ENCODE peak calls at places on chromosome 16, in nine cellular contexts. One of them, this sample, is unnamed. For H3K4me1, the result is how much of the 10 kb centered on the place peaks cover.

GRCh38 chr16:66517586-66518263 is 32.2 kb downstream of the TK2 start:
- DNase-seq in fibroblast of lung: no peak
- DNase-seq in trophoblast cell: no peak
- DNase-seq in body of pancreas: no peak
- DNase-seq in SJSA1: peak
- DNase-seq in heart right ventricle: no peak
- DNase-seq in psoas muscle: peak
- DNase-seq in tibial nerve: no peak
- DNase-seq in CD4-positive, alpha-beta memory T cell: no peak
- DNase-seq in this sample: no peak

GRCh38 chr16:27950488-27950887 is 113.0 kb downstream of the GSG1L start:
- DNase-seq in fibroblast of lung: no peak
- DNase-seq in trophoblast cell: no peak
- DNase-seq in body of pancreas: no peak
- DNase-seq in SJSA1: no peak
- DNase-seq in heart right ventricle: no peak
- DNase-seq in psoas muscle: no peak
- DNase-seq in tibial nerve: no peak
- DNase-seq in CD4-positive, alpha-beta memory T cell: no peak
- DNase-seq in this sample: no peak

GRCh38 chr16:87856796-87857228 is 12.5 kb downstream of the SLC7A5 start:
- DNase-seq in fibroblast of lung: no peak
- DNase-seq in trophoblast cell: no peak
- DNase-seq in body of pancreas: no peak
- DNase-seq in SJSA1: no peak
- DNase-seq in heart right ventricle: no peak
- DNase-seq in psoas muscle: peak
- DNase-seq in tibial nerve: no peak
- DNase-seq in CD4-positive, alpha-beta memory T cell: no peak
- DNase-seq in this sample: no peak

GRCh38 chr16:84754353-84754856 is 54.6 kb downstream of the USP10 start:
- DNase-seq in fibroblast of lung: peak
- DNase-seq in trophoblast cell: peak
- DNase-seq in body of pancreas: peak
- DNase-seq in SJSA1: peak
- DNase-seq in heart right ventricle: peak
- DNase-seq in psoas muscle: peak
- DNase-seq in tibial nerve: peak
- DNase-seq in CD4-positive, alpha-beta memory T cell: peak
- DNase-seq in this sample: peak

GRCh38 chr16:6644916-6645315 is 687.7 kb upstream of the RBFOX1 start:
- DNase-seq in fibroblast of lung: no peak
- DNase-seq in trophoblast cell: no peak
- DNase-seq in body of pancreas: no peak
- DNase-seq in SJSA1: no peak
- DNase-seq in heart right ventricle: no peak
- DNase-seq in psoas muscle: no peak
- DNase-seq in tibial nerve: no peak
- DNase-seq in CD4-positive, alpha-beta memory T cell: no peak
- DNase-seq in this sample: no peak

GRCh38 chr16:907361-907760 is 63.4 kb downstream of the LMF1 start:
- DNase-seq in fibroblast of lung: no peak
- DNase-seq in trophoblast cell: no peak
- DNase-seq in body of pancreas: no peak
- DNase-seq in SJSA1: no peak
- DNase-seq in heart right ventricle: no peak
- DNase-seq in psoas muscle: peak
- DNase-seq in tibial nerve: no peak
- DNase-seq in CD4-positive, alpha-beta memory T cell: no peak
- DNase-seq in this sample: no peak

GRCh38 chr16:28208824-28209223 is 2.9 kb downstream of the XPO6 start:
- DNase-seq in fibroblast of lung: no peak
- DNase-seq in trophoblast cell: no peak
- DNase-seq in body of pancreas: no peak
- DNase-seq in SJSA1: no peak
- DNase-seq in heart right ventricle: no peak
- DNase-seq in psoas muscle: no peak
- DNase-seq in tibial nerve: no peak
- DNase-seq in CD4-positive, alpha-beta memory T cell: no peak
- DNase-seq in this sample: no peak

GRCh38 chr16:21060027-21060510 is 90.6 kb downstream of the DNAH3 start:
- DNase-seq in fibroblast of lung: no peak
- DNase-seq in trophoblast cell: no peak
- DNase-seq in body of pancreas: no peak
- DNase-seq in SJSA1: no peak
- DNase-seq in heart right ventricle: no peak
- DNase-seq in psoas muscle: no peak
- DNase-seq in tibial nerve: no peak
- DNase-seq in CD4-positive, alpha-beta memory T cell: no peak
- DNase-seq in this sample: no peak

GRCh38 chr16:1772908-1773702 is at the start of gene MRPS34:
- DNase-seq in fibroblast of lung: peak
- DNase-seq in trophoblast cell: peak
- DNase-seq in body of pancreas: peak
- DNase-seq in SJSA1: peak
- DNase-seq in heart right ventricle: peak
- DNase-seq in psoas muscle: peak
- DNase-seq in tibial nerve: peak
- DNase-seq in CD4-positive, alpha-beta memory T cell: peak
- DNase-seq in this sample: peak

GRCh38 chr16:69131167-69131748 is 1.1 kb downstream of the CHTF8 start:
- DNase-seq in fibroblast of lung: peak
- DNase-seq in trophoblast cell: no peak
- DNase-seq in body of pancreas: peak
- DNase-seq in SJSA1: no peak
- DNase-seq in heart right ventricle: peak
- DNase-seq in psoas muscle: no peak
- DNase-seq in tibial nerve: no peak
- DNase-seq in CD4-positive, alpha-beta memory T cell: no peak
- DNase-seq in this sample: no peak

GRCh38 chr16:85350973-85351372 is 238.7 kb upstream of the CIBAR2 start:
- DNase-seq in fibroblast of lung: peak
- DNase-seq in trophoblast cell: no peak
- DNase-seq in body of pancreas: peak
- DNase-seq in SJSA1: peak
- DNase-seq in heart right ventricle: peak
- DNase-seq in psoas muscle: peak
- DNase-seq in tibial nerve: peak
- DNase-seq in CD4-positive, alpha-beta memory T cell: no peak
- DNase-seq in this sample: peak

DNA sequence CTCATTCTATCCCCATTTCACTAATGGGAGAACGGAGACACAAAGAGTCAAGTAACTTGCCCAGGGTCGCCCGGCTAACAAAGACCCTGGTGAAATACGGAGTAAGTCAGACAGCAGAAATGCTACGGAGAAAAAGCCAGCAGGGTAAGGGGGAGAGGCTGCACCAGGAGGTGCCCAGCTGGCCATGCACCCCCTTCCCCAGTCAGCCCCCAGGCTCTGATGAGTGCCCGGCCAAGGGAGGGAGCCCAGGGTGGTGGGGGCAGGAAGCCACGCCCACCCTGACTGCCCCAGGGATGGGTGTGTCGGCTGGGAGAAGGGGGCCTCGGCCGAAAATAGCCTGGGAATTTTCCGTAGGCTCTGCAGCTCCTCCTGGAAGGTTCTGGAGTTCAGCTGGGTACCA is 4.3 kb downstream of the CARHSP1 start:
- DNase-seq in fibroblast of lung: no peak
- DNase-seq in trophoblast cell: no peak
- DNase-seq in body of pancreas: no peak
- DNase-seq in SJSA1: no peak
- DNase-seq in heart right ventricle: no peak
- DNase-seq in psoas muscle: no peak
- DNase-seq in tibial nerve: no peak
- DNase-seq in CD4-positive, alpha-beta memory T cell: no peak
- DNase-seq in this sample: no peak
- H3K4me1 ChIP-seq in fibroblast of lung: under half
- H3K4me1 ChIP-seq in trophoblast cell: under half
- H3K4me1 ChIP-seq in body of pancreas: half or more
- H3K4me1 ChIP-seq in SJSA1: under half
- H3K4me1 ChIP-seq in heart right ventricle: half or more
- H3K4me1 ChIP-seq in psoas muscle: under half
- H3K4me1 ChIP-seq in tibial nerve: half or more
- H3K4me1 ChIP-seq in CD4-positive, alpha-beta memory T cell: under half
- H3K4me1 ChIP-seq in this sample: under half

GRCh38 chr16:57889111-57889510 is 81.8 kb downstream of the CNGB1 start:
- DNase-seq in fibroblast of lung: no peak
- DNase-seq in trophoblast cell: no peak
- DNase-seq in body of pancreas: no peak
- DNase-seq in SJSA1: no peak
- DNase-seq in heart right ventricle: no peak
- DNase-seq in psoas muscle: no peak
- DNase-seq in tibial nerve: no peak
- DNase-seq in CD4-positive, alpha-beta memory T cell: no peak
- DNase-seq in this sample: no peak

GRCh38 chr16:57890752-57891111 is 80.2 kb downstream of the CNGB1 start:
- DNase-seq in fibroblast of lung: no peak
- DNase-seq in trophoblast cell: no peak
- DNase-seq in body of pancreas: no peak
- DNase-seq in SJSA1: no peak
- DNase-seq in heart right ventricle: no peak
- DNase-seq in psoas muscle: no peak
- DNase-seq in tibial nerve: no peak
- DNase-seq in CD4-positive, alpha-beta memory T cell: no peak
- DNase-seq in this sample: no peak

GRCh38 chr16:57892041-57892440 is 78.9 kb downstream of the CNGB1 start:
- DNase-seq in fibroblast of lung: peak
- DNase-seq in trophoblast cell: no peak
- DNase-seq in body of pancreas: no peak
- DNase-seq in SJSA1: peak
- DNase-seq in heart right ventricle: no peak
- DNase-seq in psoas muscle: no peak
- DNase-seq in tibial nerve: no peak
- DNase-seq in CD4-positive, alpha-beta memory T cell: no peak
- DNase-seq in this sample: peak

GRCh38 chr16:57889522-57889921 is 81.4 kb downstream of the CNGB1 start:
- DNase-seq in fibroblast of lung: no peak
- DNase-seq in trophoblast cell: no peak
- DNase-seq in body of pancreas: no peak
- DNase-seq in SJSA1: no peak
- DNase-seq in heart right ventricle: no peak
- DNase-seq in psoas muscle: no peak
- DNase-seq in tibial nerve: no peak
- DNase-seq in CD4-positive, alpha-beta memory T cell: no peak
- DNase-seq in this sample: no peak

GRCh38 chr16:57889960-57890751 is 80.8 kb downstream of the CNGB1 start:
- DNase-seq in fibroblast of lung: peak
- DNase-seq in trophoblast cell: no peak
- DNase-seq in body of pancreas: peak
- DNase-seq in SJSA1: peak
- DNase-seq in heart right ventricle: no peak
- DNase-seq in psoas muscle: no peak
- DNase-seq in tibial nerve: peak
- DNase-seq in CD4-positive, alpha-beta memory T cell: no peak
- DNase-seq in this sample: no peak
- H3K4me1 ChIP-seq in fibroblast of lung: under half
- H3K4me1 ChIP-seq in trophoblast cell: under half
- H3K4me1 ChIP-seq in body of pancreas: under half
- H3K4me1 ChIP-seq in SJSA1: half or more
- H3K4me1 ChIP-seq in heart right ventricle: half or more
- H3K4me1 ChIP-seq in psoas muscle: under half
- H3K4me1 ChIP-seq in tibial nerve: under half
- H3K4me1 ChIP-seq in CD4-positive, alpha-beta memory T cell: under half
- H3K4me1 ChIP-seq in this sample: under half

DNA sequence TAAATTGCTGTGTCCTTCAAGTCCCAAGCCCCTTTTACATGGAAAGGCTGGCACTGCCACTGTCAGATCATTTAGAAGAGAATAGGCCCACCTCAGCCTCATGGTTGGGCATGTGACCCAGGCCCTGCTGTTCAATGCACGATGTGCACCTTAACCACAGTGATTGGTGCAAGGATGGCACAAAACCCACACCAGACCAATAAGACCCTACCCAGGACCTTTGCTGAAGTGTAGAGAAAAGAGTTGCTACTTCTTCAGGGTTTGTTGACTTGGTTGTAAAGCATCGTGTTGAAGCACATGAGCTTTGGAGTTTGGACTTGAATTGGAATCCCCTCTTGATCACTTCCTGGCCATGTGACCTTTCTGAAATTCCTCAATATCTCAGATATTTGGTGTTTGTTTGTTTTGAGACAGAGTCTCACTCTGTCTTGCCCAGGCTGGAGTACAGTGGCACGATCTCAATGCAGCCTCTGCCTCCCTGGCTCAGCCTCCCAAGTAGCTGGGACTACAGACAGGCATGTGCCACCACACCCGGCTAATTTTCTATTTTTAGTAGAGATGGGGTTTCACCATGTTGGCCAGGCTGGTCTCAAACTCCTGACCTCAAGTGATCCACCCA is 24.8 kb downstream of the DNAJA2 start:
- DNase-seq in fibroblast of lung: no peak
- DNase-seq in trophoblast cell: no peak
- DNase-seq in body of pancreas: no peak
- DNase-seq in SJSA1: no peak
- DNase-seq in heart right ventricle: no peak
- DNase-seq in psoas muscle: no peak
- DNase-seq in tibial nerve: no peak
- DNase-seq in CD4-positive, alpha-beta memory T cell: no peak
- DNase-seq in this sample: no peak
- H3K4me1 ChIP-seq in fibroblast of lung: under half
- H3K4me1 ChIP-seq in trophoblast cell: under half
- H3K4me1 ChIP-seq in body of pancreas: under half
- H3K4me1 ChIP-seq in SJSA1: under half
- H3K4me1 ChIP-seq in heart right ventricle: under half
- H3K4me1 ChIP-seq in psoas muscle: under half
- H3K4me1 ChIP-seq in tibial nerve: under half
- H3K4me1 ChIP-seq in CD4-positive, alpha-beta memory T cell: under half
- H3K4me1 ChIP-seq in this sample: under half

GRCh38 chr16:81581107-81581506 is 136.5 kb downstream of the CMIP start:
- DNase-seq in fibroblast of lung: no peak
- DNase-seq in trophoblast cell: peak
- DNase-seq in body of pancreas: no peak
- DNase-seq in SJSA1: no peak
- DNase-seq in heart right ventricle: no peak
- DNase-seq in psoas muscle: no peak
- DNase-seq in tibial nerve: no peak
- DNase-seq in CD4-positive, alpha-beta memory T cell: no peak
- DNase-seq in this sample: peak

GRCh38 chr16:81583893-81584705 is 139.5 kb downstream of the CMIP start:
- DNase-seq in fibroblast of lung: peak
- DNase-seq in trophoblast cell: no peak
- DNase-seq in body of pancreas: no peak
- DNase-seq in SJSA1: no peak
- DNase-seq in heart right ventricle: no peak
- DNase-seq in psoas muscle: no peak
- DNase-seq in tibial nerve: no peak
- DNase-seq in CD4-positive, alpha-beta memory T cell: no peak
- DNase-seq in this sample: peak

GRCh38 chr16:81586421-81586820 is 141.8 kb downstream of the CMIP start:
- DNase-seq in fibroblast of lung: no peak
- DNase-seq in trophoblast cell: peak
- DNase-seq in body of pancreas: no peak
- DNase-seq in SJSA1: no peak
- DNase-seq in heart right ventricle: no peak
- DNase-seq in psoas muscle: no peak
- DNase-seq in tibial nerve: no peak
- DNase-seq in CD4-positive, alpha-beta memory T cell: no peak
- DNase-seq in this sample: peak

GRCh38 chr16:81585785-81586184 is 141.2 kb downstream of the CMIP start:
- DNase-seq in fibroblast of lung: no peak
- DNase-seq in trophoblast cell: no peak
- DNase-seq in body of pancreas: peak
- DNase-seq in SJSA1: no peak
- DNase-seq in heart right ventricle: no peak
- DNase-seq in psoas muscle: no peak
- DNase-seq in tibial nerve: no peak
- DNase-seq in CD4-positive, alpha-beta memory T cell: no peak
- DNase-seq in this sample: no peak

GRCh38 chr16:81582655-81583441 is 138.2 kb downstream of the CMIP start:
- DNase-seq in fibroblast of lung: peak
- DNase-seq in trophoblast cell: no peak
- DNase-seq in body of pancreas: peak
- DNase-seq in SJSA1: no peak
- DNase-seq in heart right ventricle: no peak
- DNase-seq in psoas muscle: no peak
- DNase-seq in tibial nerve: no peak
- DNase-seq in CD4-positive, alpha-beta memory T cell: no peak
- DNase-seq in this sample: no peak
- H3K4me1 ChIP-seq in fibroblast of lung: under half
- H3K4me1 ChIP-seq in trophoblast cell: under half
- H3K4me1 ChIP-seq in body of pancreas: under half
- H3K4me1 ChIP-seq in SJSA1: under half
- H3K4me1 ChIP-seq in heart right ventricle: under half
- H3K4me1 ChIP-seq in psoas muscle: under half
- H3K4me1 ChIP-seq in tibial nerve: under half
- H3K4me1 ChIP-seq in CD4-positive, alpha-beta memory T cell: under half
- H3K4me1 ChIP-seq in this sample: half or more